ENCODE peak calls at places on chromosomes 16 and 17, in six cellular contexts. A is lung; M is CD4-positive, CD25-positive, alpha-beta regulatory T cell; T is adrenal gland; E is left ventricle myocardium inferior; Z is fibroblast of lung. P is an unnamed sample. For H3K4me1 and H3K27me3, the result is how much of the 10 kb centered on the place peaks cover.

GRCh38 chr17:77505460-77505769 is 364.6 kb downstream of the SEC14L1 start:
- DNase-seq in T (no peak), Z (no peak), A (no peak), E (no peak), M (no peak), P (peak)

GRCh38 chr16:11799509-11800384 is 2.7 kb upstream of the ZC3H7A start:
- DNase-seq in A (no peak), T (no peak), M (peak), Z (no peak), E (no peak), P (peak)

GRCh38 chr17:58570758-58571157 is 56.3 kb upstream of the MTMR4 start:
- DNase-seq in A (no peak), Z (no peak), E (no peak), M (no peak), T (no peak), P (no peak)

GRCh38 chr17:60522889-60523626 is 3.0 kb downstream of the APPBP2 start:
- DNase-seq in M (no peak), A (no peak), E (no peak), T (no peak), Z (no peak), P (no peak)

GRCh38 chr16:2514333-2515179 is 804 bp downstream of the ATP6V0C start:
- DNase-seq in T (no peak), E (no peak), Z (no peak), A (peak), M (no peak), P (peak)

GRCh38 chr17:76137351-76138233 is 3.5 kb downstream of the FOXJ1 start:
- DNase-seq in M (no peak), T (no peak), A (no peak), E (no peak), Z (no peak), P (peak)

GRCh38 chr17:82650723-82651122 is 2.5 kb upstream of the WDR45B start:
- DNase-seq in M (no peak), A (no peak), Z (no peak), E (no peak), T (no peak), P (no peak)

GRCh38 chr16:29910819-29911675 is 10.8 kb downstream of the ASPHD1 start:
- DNase-seq in M (no peak), Z (no peak), A (no peak), E (no peak), T (no peak), P (no peak)

GRCh38 chr16:86858501-86858900 is 280.2 kb downstream of the FOXL1 start:
- DNase-seq in E (no peak), M (no peak), Z (no peak), T (no peak), A (no peak), P (no peak)

GRCh38 chr17:36529121-36529520 is 5.5 kb downstream of the MYO19 start:
- DNase-seq in Z (peak), M (no peak), E (no peak), T (no peak), A (peak), P (no peak)

GRCh38 chr17:7972131-7972785 is 30.2 kb upstream of the GUCY2D start:
- DNase-seq in E (no peak), A (no peak), M (no peak), T (no peak), Z (no peak), P (no peak)

GRCh38 chr17:8408371-8408770 is 10.7 kb upstream of the RNF222 start:
- DNase-seq in E (no peak), T (no peak), A (no peak), M (no peak), Z (no peak), P (peak)

GRCh38 chr17:36940313-36941264 is 3.3 kb downstream of the LHX1 start:
- DNase-seq in E (no peak), M (no peak), A (no peak), Z (no peak), T (no peak), P (no peak)

GRCh38 chr16:13471036-13471435 is 448.9 kb upstream of the ERCC4 start:
- DNase-seq in M (no peak), Z (no peak), E (no peak), T (no peak), A (no peak), P (no peak)

GRCh38 chr17:32350662-32351418 is 883 bp downstream of the ZNF207 start:
- DNase-seq in M (peak), Z (peak), A (peak), E (no peak), T (peak), P (no peak)

GRCh38 chr16:70418274-70418992 is 20.5 kb downstream of the ST3GAL2 start:
- DNase-seq in M (no peak), Z (no peak), A (no peak), E (no peak), T (no peak), P (no peak)

GRCh38 chr17:9291912-9292562 is 270.7 kb downstream of the NTN1 start:
- DNase-seq in T (peak), E (peak), M (no peak), Z (peak), A (no peak), P (peak)

GRCh38 chr17:60720763-60721531 is 43.3 kb downstream of the BCAS3 start:
- DNase-seq in T (peak), A (no peak), M (peak), Z (peak), E (no peak), P (no peak)

GRCh38 chr16:50316102-50316847 is 49.9 kb downstream of the ADCY7 start:
- DNase-seq in M (no peak), A (no peak), E (no peak), T (no peak), Z (peak), P (no peak)

GRCh38 chr16:1002399-1003161 is 21.0 kb downstream of the SOX8 start:
- DNase-seq in E (no peak), T (peak), Z (peak), M (no peak), A (no peak), P (no peak)

GRCh38 chr16:1434644-1435592 is 4.0 kb downstream of the PERCC1 start:
- DNase-seq in M (no peak), Z (no peak), A (no peak), E (no peak), T (no peak), P (no peak)

GRCh38 chr17:15123593-15124590 is 141.2 kb downstream of the PMP22 start:
- DNase-seq in T (no peak), E (no peak), Z (peak), A (no peak), M (no peak), P (no peak)

GRCh38 chr17:74268052-74268451 is 6.0 kb upstream of the DNAI2 start:
- DNase-seq in E (no peak), A (peak), M (no peak), Z (no peak), T (peak), P (no peak)

GRCh38 chr16:22161999-22162657 is at the start of gene SDR42E2:
- DNase-seq in T (no peak), M (peak), Z (no peak), E (no peak), A (no peak), P (no peak)

GRCh38 chr17:74749262-74750038 is 1.0 kb downstream of the NHERF1 start:
- DNase-seq in M (peak), A (no peak), E (no peak), T (peak), Z (peak), P (no peak)

GRCh38 chr17:67680445-67681224 is 37.1 kb upstream of the NOL11 start:
- DNase-seq in E (no peak), Z (no peak), T (no peak), M (no peak), A (no peak), P (no peak)

GRCh38 chr17:74599531-74599939 is 7.5 kb upstream of the CD300LD start:
- DNase-seq in M (no peak), T (peak), A (no peak), Z (no peak), E (no peak), P (no peak)

GRCh38 chr17:47708864-47709541 is 15.0 kb downstream of the TBKBP1 start:
- DNase-seq in A (no peak), M (no peak), E (peak), Z (peak), T (peak), P (peak)

GRCh38 chr17:67884766-67885165 is 59.5 kb downstream of the BPTF start:
- DNase-seq in T (no peak), Z (no peak), M (no peak), A (no peak), E (no peak), P (no peak)

GRCh38 chr17:44132275-44132821 is 8.9 kb upstream of the HDAC5 start:
- DNase-seq in Z (no peak), M (no peak), T (no peak), E (no peak), A (no peak), P (no peak)

GRCh38 chr16:5738586-5738985 is 641.0 kb upstream of the EEF2KMT start:
- DNase-seq in Z (no peak), E (no peak), A (no peak), T (no peak), M (no peak), P (no peak)

GRCh38 chr17:48816774-48817590 is at the start of gene TTLL6:
- DNase-seq in Z (peak), M (peak), E (peak), A (peak), T (peak), P (peak)

GRCh38 chr17:51500454-51500853 is 240.1 kb downstream of the UTP18 start:
- DNase-seq in M (no peak), T (no peak), Z (no peak), E (no peak), A (no peak), P (no peak)

GRCh38 chr16:66894948-66895696 is 14.8 kb downstream of the PDP2 start:
- DNase-seq in M (peak), T (peak), A (peak), E (peak), Z (peak), P (peak)

GRCh38 chr17:2388705-2389099 is 12.2 kb downstream of the MNT start:
- DNase-seq in E (no peak), A (no peak), M (no peak), Z (no peak), T (no peak), P (no peak)

GRCh38 chr16:17290237-17290636 is 180.5 kb downstream of the XYLT1 start:
- DNase-seq in T (no peak), M (no peak), E (no peak), Z (no peak), A (no peak), P (no peak)

GRCh38 chr17:63775420-63775819 is 1.4 kb downstream of the DDX42 start:
- DNase-seq in M (no peak), T (no peak), E (no peak), A (no peak), Z (peak), P (no peak)

GRCh38 chr17:63772801-63773271 is 561 bp downstream of the CCDC47 start:
- DNase-seq in Z (peak), A (no peak), T (no peak), E (no peak), M (peak), P (no peak)

GRCh38 chr17:63773272-63774140 is at the start of gene CCDC47:
- DNase-seq in Z (peak), T (peak), A (peak), M (peak), E (peak), P (peak)

GRCh38 chr17:63774141-63774981 is at the start of gene DDX42:
- DNase-seq in T (peak), Z (peak), A (peak), E (peak), M (no peak), P (peak)

GRCh38 chr17:63774982-63775290 is 966 bp downstream of the DDX42 start:
- DNase-seq in M (peak), E (no peak), Z (peak), A (no peak), T (no peak), P (no peak)
- H3K4me1 ChIP-seq in M (half or more), E (half or more), Z (under half), A (under half), T (under half), P (under half)

GRCh38 chr17:69134112-69134511 is 7.6 kb downstream of the ABCA6 start:
- DNase-seq in M (no peak), E (no peak), Z (no peak), A (no peak), T (no peak), P (no peak)

GRCh38 chr17:69130627-69131293 is 10.9 kb downstream of the ABCA6 start:
- DNase-seq in M (no peak), E (no peak), A (no peak), T (no peak), Z (no peak), P (no peak)
- H3K27me3 ChIP-seq in M (under half), E (under half), A (under half), T (under half), Z (under half), P (under half)

GRCh38 chr16:51545951-51546350 is 394.9 kb upstream of the SALL1 start:
- DNase-seq in A (no peak), M (no peak), Z (no peak), E (no peak), T (no peak), P (no peak)
- H3K4me1 ChIP-seq in A (under half), M (under half), Z (under half), E (under half), T (under half), P (under half)

GRCh38 chr17:5121186-5121841 is 5.5 kb downstream of the USP6 start:
- DNase-seq in E (no peak), Z (no peak), A (no peak), T (no peak), M (no peak), P (no peak)
- H3K27me3 ChIP-seq in E (half or more), Z (under half), A (under half), T (under half), M (under half), P (under half)

GRCh38 chr17:42079541-42079940 is 18.7 kb downstream of the ZNF385C start:
- DNase-seq in E (no peak), M (no peak), Z (no peak), T (no peak), A (no peak), P (no peak)
- H3K4me1 ChIP-seq in E (under half), M (under half), Z (under half), T (under half), A (under half), P (under half)

DNA sequence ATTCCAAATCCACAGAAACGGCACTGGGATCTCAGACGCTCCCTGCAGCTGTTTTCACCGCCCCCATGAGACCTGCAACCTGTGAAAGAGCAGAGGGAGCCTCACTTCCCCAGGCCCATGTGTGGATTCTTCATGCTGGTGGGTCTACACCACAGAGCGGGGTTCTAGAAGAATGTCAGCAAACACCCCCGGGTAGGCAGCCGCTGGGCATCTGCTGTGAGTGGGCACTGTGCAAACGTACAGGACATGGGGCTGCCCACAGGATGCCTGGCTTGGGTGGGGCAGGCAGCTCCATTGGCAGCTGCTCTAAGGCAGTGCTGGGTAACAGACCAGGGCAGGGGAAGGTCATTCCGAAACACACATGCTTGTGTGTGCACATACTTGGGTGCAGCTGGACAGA is 174.9 kb downstream of the RBFOX3 start:
- DNase-seq in A (no peak), Z (no peak), T (no peak), E (no peak), M (no peak), P (no peak)
- H3K27me3 ChIP-seq in A (under half), Z (under half), T (under half), E (half or more), M (under half), P (under half)

P was measured in right lobe of liver.